ENCODE peak calls at places on chromosomes 3 and 15, in ten cellular contexts. One of them, this sample, is unnamed.

GRCh38 chr3:13157986-13158385 is 84.8 kb upstream of the IQSEC1 start:
- DNase-seq in cardiac muscle cell: no peak
- DNase-seq in effector memory CD4-positive, alpha-beta T cell: no peak
- DNase-seq in neural progenitor cell: no peak
- DNase-seq in right cardiac atrium: no peak
- DNase-seq in adrenal gland: no peak
- DNase-seq in colonic mucosa: no peak
- DNase-seq in aorta: peak; percentile 64
- DNase-seq in upper lobe of right lung: no peak
- DNase-seq in lower lobe of right lung: no peak
- DNase-seq in this sample: no peak

GRCh38 chr15:98859149-98859548 is 148.4 kb downstream of the PGPEP1L start:
- DNase-seq in effector memory CD4-positive, alpha-beta T cell: no peak
- DNase-seq in cardiac muscle cell: no peak
- DNase-seq in lower lobe of right lung: no peak
- DNase-seq in right cardiac atrium: no peak
- DNase-seq in adrenal gland: no peak
- DNase-seq in colonic mucosa: no peak
- DNase-seq in aorta: no peak
- DNase-seq in upper lobe of right lung: no peak
- DNase-seq in neural progenitor cell: no peak
- DNase-seq in this sample: no peak

GRCh38 chr15:73697033-73697467 is 12.9 kb downstream of the CD276 start:
- DNase-seq in right cardiac atrium: peak; percentile 95
- DNase-seq in adrenal gland: peak; percentile 95
- DNase-seq in colonic mucosa: peak; percentile 78
- DNase-seq in lower lobe of right lung: peak; percentile 86
- DNase-seq in aorta: peak; percentile 88
- DNase-seq in cardiac muscle cell: peak; percentile 38
- DNase-seq in neural progenitor cell: peak; percentile 38
- DNase-seq in effector memory CD4-positive, alpha-beta T cell: peak; percentile 74
- DNase-seq in upper lobe of right lung: peak; percentile 85
- DNase-seq in this sample: peak; percentile 66

GRCh38 chr15:38699633-38700230 is 135.1 kb upstream of the RASGRP1 start:
- DNase-seq in effector memory CD4-positive, alpha-beta T cell: peak; percentile 34
- DNase-seq in neural progenitor cell: peak; percentile 76
- DNase-seq in lower lobe of right lung: peak; percentile 53
- DNase-seq in cardiac muscle cell: peak; percentile 66
- DNase-seq in colonic mucosa: peak; percentile 83
- DNase-seq in upper lobe of right lung: no peak
- DNase-seq in aorta: no peak
- DNase-seq in adrenal gland: peak; percentile 49
- DNase-seq in right cardiac atrium: peak; percentile 83
- DNase-seq in this sample: peak; percentile 68

GRCh38 chr3:89698208-89698830 is 590.9 kb downstream of the EPHA3 start:
- DNase-seq in colonic mucosa: no peak
- DNase-seq in effector memory CD4-positive, alpha-beta T cell: no peak
- DNase-seq in right cardiac atrium: no peak
- DNase-seq in lower lobe of right lung: no peak
- DNase-seq in neural progenitor cell: no peak
- DNase-seq in upper lobe of right lung: no peak
- DNase-seq in aorta: no peak
- DNase-seq in adrenal gland: no peak
- DNase-seq in cardiac muscle cell: no peak
- DNase-seq in this sample: no peak

GRCh38 chr3:133828576-133829309 is 23.1 kb downstream of the SRPRB start:
- DNase-seq in right cardiac atrium: peak; percentile 64
- DNase-seq in colonic mucosa: no peak
- DNase-seq in neural progenitor cell: peak; percentile 13
- DNase-seq in aorta: no peak
- DNase-seq in cardiac muscle cell: no peak
- DNase-seq in adrenal gland: no peak
- DNase-seq in effector memory CD4-positive, alpha-beta T cell: no peak
- DNase-seq in upper lobe of right lung: no peak
- DNase-seq in lower lobe of right lung: no peak
- DNase-seq in this sample: no peak

GRCh38 chr15:82662641-82663040 is 15.5 kb upstream of the CPEB1 start:
- DNase-seq in lower lobe of right lung: no peak
- DNase-seq in upper lobe of right lung: no peak
- DNase-seq in aorta: no peak
- DNase-seq in effector memory CD4-positive, alpha-beta T cell: no peak
- DNase-seq in cardiac muscle cell: no peak
- DNase-seq in colonic mucosa: no peak
- DNase-seq in right cardiac atrium: no peak
- DNase-seq in adrenal gland: no peak
- DNase-seq in neural progenitor cell: no peak
- DNase-seq in this sample: no peak

GRCh38 chr3:45950686-45951600 is 7.7 kb downstream of the CXCR6 start:
- DNase-seq in colonic mucosa: no peak
- DNase-seq in aorta: no peak
- DNase-seq in cardiac muscle cell: no peak
- DNase-seq in neural progenitor cell: no peak
- DNase-seq in lower lobe of right lung: no peak
- DNase-seq in right cardiac atrium: no peak
- DNase-seq in upper lobe of right lung: peak; percentile 42
- DNase-seq in effector memory CD4-positive, alpha-beta T cell: no peak
- DNase-seq in adrenal gland: no peak
- DNase-seq in this sample: no peak

GRCh38 chr15:89874926-89875564 is 18.7 kb downstream of the AP3S2 start:
- DNase-seq in right cardiac atrium: peak; percentile 94
- DNase-seq in effector memory CD4-positive, alpha-beta T cell: peak; percentile 38
- DNase-seq in cardiac muscle cell: peak; percentile 86
- DNase-seq in upper lobe of right lung: peak; percentile 90
- DNase-seq in colonic mucosa: peak; percentile 87
- DNase-seq in aorta: peak; percentile 94
- DNase-seq in lower lobe of right lung: peak; percentile 89
- DNase-seq in adrenal gland: peak; percentile 85
- DNase-seq in neural progenitor cell: peak; percentile 87
- DNase-seq in this sample: peak; percentile 58

GRCh38 chr3:196399485-196399945 is 32.7 kb downstream of the UBXN7 start:
- DNase-seq in effector memory CD4-positive, alpha-beta T cell: no peak
- DNase-seq in lower lobe of right lung: no peak
- DNase-seq in neural progenitor cell: no peak
- DNase-seq in right cardiac atrium: no peak
- DNase-seq in colonic mucosa: no peak
- DNase-seq in aorta: no peak
- DNase-seq in adrenal gland: peak; percentile 24
- DNase-seq in cardiac muscle cell: no peak
- DNase-seq in upper lobe of right lung: no peak
- DNase-seq in this sample: no peak

GRCh38 chr3:13332740-13333139 is 87.4 kb downstream of the NUP210 start:
- DNase-seq in lower lobe of right lung: no peak
- DNase-seq in colonic mucosa: no peak
- DNase-seq in effector memory CD4-positive, alpha-beta T cell: no peak
- DNase-seq in right cardiac atrium: no peak
- DNase-seq in aorta: no peak
- DNase-seq in adrenal gland: no peak
- DNase-seq in upper lobe of right lung: no peak
- DNase-seq in cardiac muscle cell: no peak
- DNase-seq in neural progenitor cell: no peak
- DNase-seq in this sample: no peak

GRCh38 chr3:189629803-189630455 is 1.3 kb upstream of the TP63 start:
- DNase-seq in aorta: peak; percentile 60
- DNase-seq in neural progenitor cell: no peak
- DNase-seq in colonic mucosa: no peak
- DNase-seq in cardiac muscle cell: no peak
- DNase-seq in lower lobe of right lung: peak; percentile 52
- DNase-seq in right cardiac atrium: peak; percentile 66
- DNase-seq in adrenal gland: no peak
- DNase-seq in upper lobe of right lung: peak; percentile 71
- DNase-seq in effector memory CD4-positive, alpha-beta T cell: no peak
- DNase-seq in this sample: no peak

GRCh38 chr15:52546031-52546751 is 17.5 kb upstream of the MYO5A start:
- DNase-seq in colonic mucosa: no peak
- DNase-seq in lower lobe of right lung: no peak
- DNase-seq in adrenal gland: no peak
- DNase-seq in right cardiac atrium: no peak
- DNase-seq in neural progenitor cell: no peak
- DNase-seq in upper lobe of right lung: no peak
- DNase-seq in aorta: no peak
- DNase-seq in effector memory CD4-positive, alpha-beta T cell: no peak
- DNase-seq in cardiac muscle cell: no peak
- DNase-seq in this sample: no peak

GRCh38 chr3:45211466-45212094 is 14.5 kb downstream of the TMEM158 start:
- DNase-seq in lower lobe of right lung: no peak
- DNase-seq in effector memory CD4-positive, alpha-beta T cell: no peak
- DNase-seq in adrenal gland: peak; percentile 84
- DNase-seq in cardiac muscle cell: no peak
- DNase-seq in neural progenitor cell: no peak
- DNase-seq in right cardiac atrium: no peak
- DNase-seq in upper lobe of right lung: no peak
- DNase-seq in colonic mucosa: no peak
- DNase-seq in aorta: no peak
- DNase-seq in this sample: no peak

GRCh38 chr3:186361246-186361611 is 805 bp downstream of the DGKG start:
- DNase-seq in neural progenitor cell: peak; percentile 25
- DNase-seq in effector memory CD4-positive, alpha-beta T cell: no peak
- DNase-seq in upper lobe of right lung: no peak
- DNase-seq in right cardiac atrium: no peak
- DNase-seq in lower lobe of right lung: no peak
- DNase-seq in cardiac muscle cell: no peak
- DNase-seq in colonic mucosa: no peak
- DNase-seq in adrenal gland: no peak
- DNase-seq in aorta: no peak
- DNase-seq in this sample: no peak

GRCh38 chr3:186361612-186362408 is at the start of gene DGKG:
- DNase-seq in aorta: peak; percentile 91
- DNase-seq in lower lobe of right lung: peak; percentile 80
- DNase-seq in effector memory CD4-positive, alpha-beta T cell: no peak
- DNase-seq in upper lobe of right lung: peak; percentile 83
- DNase-seq in colonic mucosa: peak; percentile 19
- DNase-seq in adrenal gland: peak; percentile 44
- DNase-seq in neural progenitor cell: peak; percentile 59
- DNase-seq in cardiac muscle cell: peak; percentile 50
- DNase-seq in right cardiac atrium: peak; percentile 80
- DNase-seq in this sample: no peak

GRCh38 chr3:186360779-186361178 is 1.3 kb downstream of the DGKG start:
- DNase-seq in adrenal gland: no peak
- DNase-seq in colonic mucosa: no peak
- DNase-seq in cardiac muscle cell: peak; percentile 20
- DNase-seq in right cardiac atrium: peak; percentile 63
- DNase-seq in effector memory CD4-positive, alpha-beta T cell: no peak
- DNase-seq in aorta: peak; percentile 81
- DNase-seq in neural progenitor cell: peak; percentile 70
- DNase-seq in lower lobe of right lung: peak; percentile 66
- DNase-seq in upper lobe of right lung: no peak
- DNase-seq in this sample: no peak

GRCh38 chr3:186362988-186363387 is 954 bp upstream of the DGKG start:
- DNase-seq in lower lobe of right lung: no peak
- DNase-seq in colonic mucosa: no peak
- DNase-seq in cardiac muscle cell: no peak
- DNase-seq in upper lobe of right lung: no peak
- DNase-seq in aorta: peak; percentile 83
- DNase-seq in effector memory CD4-positive, alpha-beta T cell: no peak
- DNase-seq in neural progenitor cell: no peak
- DNase-seq in right cardiac atrium: no peak
- DNase-seq in adrenal gland: no peak
- DNase-seq in this sample: no peak

DNA sequence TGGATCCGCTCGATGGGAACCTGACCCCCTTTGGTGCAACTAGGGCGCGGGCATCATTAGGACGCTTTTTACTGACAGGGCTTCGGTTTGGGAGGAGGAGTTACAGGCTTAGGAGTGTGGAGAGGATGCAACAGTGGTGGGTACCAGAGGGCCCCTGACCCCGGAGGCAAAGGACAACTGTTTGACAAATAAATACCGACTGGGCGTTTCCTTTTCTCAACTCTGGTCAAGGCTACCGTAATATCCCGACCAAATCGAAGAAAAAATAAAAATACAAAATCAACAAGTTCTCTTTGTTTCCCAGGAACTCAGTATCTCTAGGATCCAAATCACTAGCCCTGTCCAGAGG is 349 bp upstream of the DGKG start:
- DNase-seq in colonic mucosa: no peak
- DNase-seq in right cardiac atrium: no peak
- DNase-seq in cardiac muscle cell: no peak
- DNase-seq in neural progenitor cell: no peak
- DNase-seq in adrenal gland: no peak
- DNase-seq in lower lobe of right lung: no peak
- DNase-seq in upper lobe of right lung: no peak
- DNase-seq in effector memory CD4-positive, alpha-beta T cell: no peak
- DNase-seq in aorta: no peak
- DNase-seq in this sample: no peak
- H3K4me3 ChIP-seq in colonic mucosa: peak overlapping the region; percentile 29
- H3K4me3 ChIP-seq in right cardiac atrium: peak overlapping the region; percentile 47
- H3K4me3 ChIP-seq in cardiac muscle cell: peak overlapping the region; percentile 38
- H3K4me3 ChIP-seq in neural progenitor cell: peak overlapping the region; percentile 63
- H3K4me3 ChIP-seq in adrenal gland: peak overlapping the region; percentile 22
- H3K4me3 ChIP-seq in lower lobe of right lung: peak overlapping the region; percentile 59
- H3K4me3 ChIP-seq in upper lobe of right lung: peak overlapping the region; percentile 48
- H3K4me3 ChIP-seq in effector memory CD4-positive, alpha-beta T cell: peak overlapping the region; percentile 22
- H3K4me3 ChIP-seq in aorta: peak overlapping the region; percentile 36
- H3K4me3 ChIP-seq in this sample: no peak overlapping the region

GRCh38 chr3:170865209-170866094 is 4.5 kb downstream of the RPL22L1 start:
- DNase-seq in upper lobe of right lung: no peak
- DNase-seq in effector memory CD4-positive, alpha-beta T cell: no peak
- DNase-seq in neural progenitor cell: no peak
- DNase-seq in aorta: no peak
- DNase-seq in lower lobe of right lung: no peak
- DNase-seq in cardiac muscle cell: no peak
- DNase-seq in right cardiac atrium: no peak
- DNase-seq in adrenal gland: no peak
- DNase-seq in colonic mucosa: no peak
- DNase-seq in this sample: no peak
- H3K27ac ChIP-seq in upper lobe of right lung: no peak overlapping the region
- H3K27ac ChIP-seq in effector memory CD4-positive, alpha-beta T cell: no peak overlapping the region
- H3K27ac ChIP-seq in neural progenitor cell: peak overlapping the region; percentile 33
- H3K27ac ChIP-seq in aorta: no peak overlapping the region
- H3K27ac ChIP-seq in lower lobe of right lung: no peak overlapping the region
- H3K27ac ChIP-seq in cardiac muscle cell: peak overlapping the region; percentile 8
- H3K27ac ChIP-seq in right cardiac atrium: no peak overlapping the region
- H3K27ac ChIP-seq in adrenal gland: no peak overlapping the region
- H3K27ac ChIP-seq in colonic mucosa: no peak overlapping the region
- H3K27ac ChIP-seq in this sample: no peak overlapping the region

GRCh38 chr15:67033521-67033920 is 31.9 kb upstream of the SMAD3 start:
- DNase-seq in effector memory CD4-positive, alpha-beta T cell: no peak
- DNase-seq in cardiac muscle cell: no peak
- DNase-seq in lower lobe of right lung: no peak
- DNase-seq in adrenal gland: no peak
- DNase-seq in right cardiac atrium: peak; percentile 76
- DNase-seq in colonic mucosa: no peak
- DNase-seq in aorta: peak; percentile 80
- DNase-seq in neural progenitor cell: peak; percentile 39
- DNase-seq in upper lobe of right lung: no peak
- DNase-seq in this sample: no peak
- H3K4me3 ChIP-seq in effector memory CD4-positive, alpha-beta T cell: peak overlapping the region; percentile 62
- H3K4me3 ChIP-seq in cardiac muscle cell: peak overlapping the region; percentile 10
- H3K4me3 ChIP-seq in lower lobe of right lung: peak overlapping the region; percentile 46
- H3K4me3 ChIP-seq in adrenal gland: no peak overlapping the region
- H3K4me3 ChIP-seq in right cardiac atrium: peak overlapping the region; percentile 16
- H3K4me3 ChIP-seq in colonic mucosa: peak overlapping the region; percentile 17
- H3K4me3 ChIP-seq in aorta: no peak overlapping the region
- H3K4me3 ChIP-seq in neural progenitor cell: peak overlapping the region; percentile 35
- H3K4me3 ChIP-seq in upper lobe of right lung: peak overlapping the region; percentile 30
- H3K4me3 ChIP-seq in this sample: peak overlapping the region; percentile 41

DNA sequence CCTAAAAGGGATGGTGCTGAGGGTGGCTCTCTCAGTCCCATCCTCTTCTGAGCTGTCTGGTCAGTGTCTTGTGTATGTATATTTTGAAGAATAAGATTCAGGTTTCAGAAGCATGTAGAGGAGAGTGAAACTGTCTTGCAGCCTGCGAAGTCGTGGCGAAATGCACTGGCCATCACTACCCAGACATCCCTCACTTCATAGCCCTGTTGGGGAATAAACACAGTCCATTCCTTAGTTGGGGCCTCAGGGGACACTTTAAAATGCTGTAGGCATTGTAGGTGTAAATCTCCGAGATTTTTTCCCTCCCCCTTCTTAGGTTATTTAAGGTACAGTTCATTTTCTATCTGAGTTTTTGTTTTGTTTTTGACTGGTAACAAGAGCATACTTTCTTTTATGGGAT is 93.8 kb downstream of the DNASE1L3 start:
- DNase-seq in upper lobe of right lung: no peak
- DNase-seq in cardiac muscle cell: no peak
- DNase-seq in lower lobe of right lung: no peak
- DNase-seq in right cardiac atrium: no peak
- DNase-seq in neural progenitor cell: no peak
- DNase-seq in adrenal gland: no peak
- DNase-seq in effector memory CD4-positive, alpha-beta T cell: no peak
- DNase-seq in aorta: no peak
- DNase-seq in colonic mucosa: no peak
- DNase-seq in this sample: no peak
- H3K27ac ChIP-seq in upper lobe of right lung: peak overlapping the region; percentile 30
- H3K27ac ChIP-seq in cardiac muscle cell: no peak overlapping the region
- H3K27ac ChIP-seq in lower lobe of right lung: peak overlapping the region; percentile 46
- H3K27ac ChIP-seq in right cardiac atrium: no peak overlapping the region
- H3K27ac ChIP-seq in neural progenitor cell: no peak overlapping the region
- H3K27ac ChIP-seq in adrenal gland: no peak overlapping the region
- H3K27ac ChIP-seq in effector memory CD4-positive, alpha-beta T cell: no peak overlapping the region
- H3K27ac ChIP-seq in aorta: no peak overlapping the region
- H3K27ac ChIP-seq in colonic mucosa: no peak overlapping the region
- H3K27ac ChIP-seq in this sample: no peak overlapping the region

This sample was measured in naive thymus-derived CD4-positive, alpha-beta T cell.